ENCODE peak calls at places on chromosomes 3 and 15, in four cellular contexts. One of them, this sample, is unnamed.

GRCh38 chr3:101351834-101352233 is 31.5 kb upstream of the IMPG2 start:
- DNase-seq in activated CD8-positive, alpha-beta T cell treated with anti-CD3 and anti-CD28 coated beads for 36 hours: peak; percentile 2
- DNase-seq in retina: no peak
- DNase-seq in activated CD8-positive, alpha-beta memory T cell treated with anti-CD3 and anti-CD28 coated beads, Interleukin-2, amount 10 ng/mL, durations not matched to agents 7 days and 5 days: no peak
- DNase-seq in this sample: no peak

GRCh38 chr15:65610871-65611718 is at the start of gene INTS14:
- DNase-seq in activated CD8-positive, alpha-beta memory T cell treated with anti-CD3 and anti-CD28 coated beads, Interleukin-2, amount 10 ng/mL, durations not matched to agents 7 days and 5 days: peak; percentile 96
- DNase-seq in retina: peak; percentile 98
- DNase-seq in activated CD8-positive, alpha-beta T cell treated with anti-CD3 and anti-CD28 coated beads for 36 hours: peak; percentile 98
- DNase-seq in this sample: peak; percentile 84

GRCh38 chr3:98554580-98554979 is 22.8 kb downstream of the GPR15 start:
- DNase-seq in activated CD8-positive, alpha-beta memory T cell treated with anti-CD3 and anti-CD28 coated beads, Interleukin-2, amount 10 ng/mL, durations not matched to agents 7 days and 5 days: no peak
- DNase-seq in activated CD8-positive, alpha-beta T cell treated with anti-CD3 and anti-CD28 coated beads for 36 hours: no peak
- DNase-seq in retina: no peak
- DNase-seq in this sample: no peak

GRCh38 chr3:44499149-44499898 is 21.9 kb upstream of the ZNF445 start:
- DNase-seq in activated CD8-positive, alpha-beta T cell treated with anti-CD3 and anti-CD28 coated beads for 36 hours: no peak
- DNase-seq in retina: no peak
- DNase-seq in activated CD8-positive, alpha-beta memory T cell treated with anti-CD3 and anti-CD28 coated beads, Interleukin-2, amount 10 ng/mL, durations not matched to agents 7 days and 5 days: no peak
- DNase-seq in this sample: no peak

GRCh38 chr3:105610473-105610872 is 243.8 kb downstream of the ALCAM start:
- DNase-seq in activated CD8-positive, alpha-beta T cell treated with anti-CD3 and anti-CD28 coated beads for 36 hours: no peak
- DNase-seq in activated CD8-positive, alpha-beta memory T cell treated with anti-CD3 and anti-CD28 coated beads, Interleukin-2, amount 10 ng/mL, durations not matched to agents 7 days and 5 days: no peak
- DNase-seq in retina: no peak
- DNase-seq in this sample: no peak

GRCh38 chr3:114858329-114858728 is 288.8 kb downstream of the ZBTB20 start:
- DNase-seq in activated CD8-positive, alpha-beta memory T cell treated with anti-CD3 and anti-CD28 coated beads, Interleukin-2, amount 10 ng/mL, durations not matched to agents 7 days and 5 days: no peak
- DNase-seq in activated CD8-positive, alpha-beta T cell treated with anti-CD3 and anti-CD28 coated beads for 36 hours: no peak
- DNase-seq in retina: no peak
- DNase-seq in this sample: no peak

GRCh38 chr15:93720607-93721006 is 510.8 kb upstream of the MCTP2 start:
- DNase-seq in retina: no peak
- DNase-seq in activated CD8-positive, alpha-beta memory T cell treated with anti-CD3 and anti-CD28 coated beads, Interleukin-2, amount 10 ng/mL, durations not matched to agents 7 days and 5 days: no peak
- DNase-seq in activated CD8-positive, alpha-beta T cell treated with anti-CD3 and anti-CD28 coated beads for 36 hours: no peak
- DNase-seq in this sample: no peak

GRCh38 chr15:48332642-48333034 is 1.4 kb downstream of the DUT start:
- DNase-seq in retina: peak; percentile 22
- DNase-seq in activated CD8-positive, alpha-beta T cell treated with anti-CD3 and anti-CD28 coated beads for 36 hours: peak; percentile 9
- DNase-seq in activated CD8-positive, alpha-beta memory T cell treated with anti-CD3 and anti-CD28 coated beads, Interleukin-2, amount 10 ng/mL, durations not matched to agents 7 days and 5 days: peak; percentile 59
- DNase-seq in this sample: no peak

GRCh38 chr3:38609386-38610111 is 39.9 kb downstream of the SCN5A start:
- DNase-seq in activated CD8-positive, alpha-beta memory T cell treated with anti-CD3 and anti-CD28 coated beads, Interleukin-2, amount 10 ng/mL, durations not matched to agents 7 days and 5 days: no peak
- DNase-seq in activated CD8-positive, alpha-beta T cell treated with anti-CD3 and anti-CD28 coated beads for 36 hours: no peak
- DNase-seq in retina: no peak
- DNase-seq in this sample: no peak

GRCh38 chr15:77497108-77497737 is 76.5 kb downstream of the HMG20A start:
- DNase-seq in activated CD8-positive, alpha-beta T cell treated with anti-CD3 and anti-CD28 coated beads for 36 hours: no peak
- DNase-seq in activated CD8-positive, alpha-beta memory T cell treated with anti-CD3 and anti-CD28 coated beads, Interleukin-2, amount 10 ng/mL, durations not matched to agents 7 days and 5 days: no peak
- DNase-seq in retina: peak; percentile 90
- DNase-seq in this sample: no peak

GRCh38 chr3:134542287-134542686 is 56.4 kb downstream of the CEP63 start:
- DNase-seq in retina: no peak
- DNase-seq in activated CD8-positive, alpha-beta T cell treated with anti-CD3 and anti-CD28 coated beads for 36 hours: no peak
- DNase-seq in activated CD8-positive, alpha-beta memory T cell treated with anti-CD3 and anti-CD28 coated beads, Interleukin-2, amount 10 ng/mL, durations not matched to agents 7 days and 5 days: no peak
- DNase-seq in this sample: no peak

GRCh38 chr15:45372032-45372995 is 6.0 kb downstream of the GATM start:
- DNase-seq in activated CD8-positive, alpha-beta memory T cell treated with anti-CD3 and anti-CD28 coated beads, Interleukin-2, amount 10 ng/mL, durations not matched to agents 7 days and 5 days: no peak
- DNase-seq in activated CD8-positive, alpha-beta T cell treated with anti-CD3 and anti-CD28 coated beads for 36 hours: no peak
- DNase-seq in retina: no peak
- DNase-seq in this sample: peak; percentile 11

GRCh38 chr3:14532691-14533456 is 7.3 kb downstream of the GRIP2 start:
- DNase-seq in retina: no peak
- DNase-seq in activated CD8-positive, alpha-beta T cell treated with anti-CD3 and anti-CD28 coated beads for 36 hours: no peak
- DNase-seq in activated CD8-positive, alpha-beta memory T cell treated with anti-CD3 and anti-CD28 coated beads, Interleukin-2, amount 10 ng/mL, durations not matched to agents 7 days and 5 days: no peak
- DNase-seq in this sample: no peak

GRCh38 chr15:68578175-68578959 is 426 bp upstream of the CORO2B start:
- DNase-seq in activated CD8-positive, alpha-beta T cell treated with anti-CD3 and anti-CD28 coated beads for 36 hours: peak; percentile 28
- DNase-seq in activated CD8-positive, alpha-beta memory T cell treated with anti-CD3 and anti-CD28 coated beads, Interleukin-2, amount 10 ng/mL, durations not matched to agents 7 days and 5 days: no peak
- DNase-seq in retina: peak; percentile 92
- DNase-seq in this sample: no peak

GRCh38 chr3:49500408-49501257 is 30.6 kb downstream of the DAG1 start:
- DNase-seq in activated CD8-positive, alpha-beta memory T cell treated with anti-CD3 and anti-CD28 coated beads, Interleukin-2, amount 10 ng/mL, durations not matched to agents 7 days and 5 days: peak; percentile 44
- DNase-seq in activated CD8-positive, alpha-beta T cell treated with anti-CD3 and anti-CD28 coated beads for 36 hours: no peak
- DNase-seq in retina: no peak
- DNase-seq in this sample: peak; percentile 91

GRCh38 chr3:194120789-194121770 is 14.9 kb upstream of the HES1 start:
- DNase-seq in activated CD8-positive, alpha-beta memory T cell treated with anti-CD3 and anti-CD28 coated beads, Interleukin-2, amount 10 ng/mL, durations not matched to agents 7 days and 5 days: no peak
- DNase-seq in retina: no peak
- DNase-seq in activated CD8-positive, alpha-beta T cell treated with anti-CD3 and anti-CD28 coated beads for 36 hours: no peak
- DNase-seq in this sample: no peak

GRCh38 chr3:52939600-52939999 is 42.3 kb upstream of the STIMATE start:
- DNase-seq in activated CD8-positive, alpha-beta memory T cell treated with anti-CD3 and anti-CD28 coated beads, Interleukin-2, amount 10 ng/mL, durations not matched to agents 7 days and 5 days: no peak
- DNase-seq in retina: no peak
- DNase-seq in activated CD8-positive, alpha-beta T cell treated with anti-CD3 and anti-CD28 coated beads for 36 hours: no peak
- DNase-seq in this sample: no peak

GRCh38 chr15:40960926-40961325 is 7.7 kb downstream of the CHAC1 start:
- DNase-seq in activated CD8-positive, alpha-beta T cell treated with anti-CD3 and anti-CD28 coated beads for 36 hours: no peak
- DNase-seq in activated CD8-positive, alpha-beta memory T cell treated with anti-CD3 and anti-CD28 coated beads, Interleukin-2, amount 10 ng/mL, durations not matched to agents 7 days and 5 days: no peak
- DNase-seq in retina: no peak
- DNase-seq in this sample: peak; percentile 7

GRCh38 chr15:84033793-84034553 is 201.6 kb upstream of the GOLGA6L4 start:
- DNase-seq in retina: no peak
- DNase-seq in activated CD8-positive, alpha-beta T cell treated with anti-CD3 and anti-CD28 coated beads for 36 hours: no peak
- DNase-seq in activated CD8-positive, alpha-beta memory T cell treated with anti-CD3 and anti-CD28 coated beads, Interleukin-2, amount 10 ng/mL, durations not matched to agents 7 days and 5 days: no peak
- DNase-seq in this sample: no peak

GRCh38 chr3:133468251-133468721 is 68.4 kb downstream of the BFSP2 start:
- DNase-seq in activated CD8-positive, alpha-beta T cell treated with anti-CD3 and anti-CD28 coated beads for 36 hours: no peak
- DNase-seq in retina: no peak
- DNase-seq in activated CD8-positive, alpha-beta memory T cell treated with anti-CD3 and anti-CD28 coated beads, Interleukin-2, amount 10 ng/mL, durations not matched to agents 7 days and 5 days: no peak
- DNase-seq in this sample: no peak

GRCh38 chr15:69398541-69398940 is 15.6 kb upstream of the KIF23 start:
- DNase-seq in activated CD8-positive, alpha-beta T cell treated with anti-CD3 and anti-CD28 coated beads for 36 hours: no peak
- DNase-seq in retina: no peak
- DNase-seq in activated CD8-positive, alpha-beta memory T cell treated with anti-CD3 and anti-CD28 coated beads, Interleukin-2, amount 10 ng/mL, durations not matched to agents 7 days and 5 days: no peak
- DNase-seq in this sample: peak; percentile 42

GRCh38 chr15:36407647-36408046 is 171.8 kb upstream of the CDIN1 start:
- DNase-seq in activated CD8-positive, alpha-beta memory T cell treated with anti-CD3 and anti-CD28 coated beads, Interleukin-2, amount 10 ng/mL, durations not matched to agents 7 days and 5 days: no peak
- DNase-seq in activated CD8-positive, alpha-beta T cell treated with anti-CD3 and anti-CD28 coated beads for 36 hours: no peak
- DNase-seq in retina: no peak
- DNase-seq in this sample: peak; percentile 81

GRCh38 chr3:104947946-104948345 is 418.8 kb upstream of the ALCAM start:
- DNase-seq in activated CD8-positive, alpha-beta memory T cell treated with anti-CD3 and anti-CD28 coated beads, Interleukin-2, amount 10 ng/mL, durations not matched to agents 7 days and 5 days: no peak
- DNase-seq in activated CD8-positive, alpha-beta T cell treated with anti-CD3 and anti-CD28 coated beads for 36 hours: no peak
- DNase-seq in retina: no peak
- DNase-seq in this sample: peak; percentile 15

GRCh38 chr3:194130807-194131589 is 5.0 kb upstream of the HES1 start:
- DNase-seq in activated CD8-positive, alpha-beta T cell treated with anti-CD3 and anti-CD28 coated beads for 36 hours: peak; percentile 24
- DNase-seq in activated CD8-positive, alpha-beta memory T cell treated with anti-CD3 and anti-CD28 coated beads, Interleukin-2, amount 10 ng/mL, durations not matched to agents 7 days and 5 days: no peak
- DNase-seq in retina: peak; percentile 79
- DNase-seq in this sample: peak; percentile 98

GRCh38 chr15:59538494-59538893 is 73.1 kb upstream of the GCNT3 start:
- DNase-seq in activated CD8-positive, alpha-beta T cell treated with anti-CD3 and anti-CD28 coated beads for 36 hours: no peak
- DNase-seq in activated CD8-positive, alpha-beta memory T cell treated with anti-CD3 and anti-CD28 coated beads, Interleukin-2, amount 10 ng/mL, durations not matched to agents 7 days and 5 days: no peak
- DNase-seq in retina: no peak
- DNase-seq in this sample: no peak

GRCh38 chr15:33735637-33736247 is 232.6 kb upstream of the CHRM5 start:
- DNase-seq in activated CD8-positive, alpha-beta T cell treated with anti-CD3 and anti-CD28 coated beads for 36 hours: peak; percentile 20
- DNase-seq in retina: no peak
- DNase-seq in activated CD8-positive, alpha-beta memory T cell treated with anti-CD3 and anti-CD28 coated beads, Interleukin-2, amount 10 ng/mL, durations not matched to agents 7 days and 5 days: no peak
- DNase-seq in this sample: peak; percentile 44

GRCh38 chr3:31364711-31365110 is 168.0 kb upstream of the STT3B start:
- DNase-seq in activated CD8-positive, alpha-beta T cell treated with anti-CD3 and anti-CD28 coated beads for 36 hours: no peak
- DNase-seq in activated CD8-positive, alpha-beta memory T cell treated with anti-CD3 and anti-CD28 coated beads, Interleukin-2, amount 10 ng/mL, durations not matched to agents 7 days and 5 days: no peak
- DNase-seq in retina: no peak
- DNase-seq in this sample: no peak

GRCh38 chr3:5128861-5129260 is 6.8 kb downstream of the ARL8B start:
- DNase-seq in activated CD8-positive, alpha-beta memory T cell treated with anti-CD3 and anti-CD28 coated beads, Interleukin-2, amount 10 ng/mL, durations not matched to agents 7 days and 5 days: no peak
- DNase-seq in activated CD8-positive, alpha-beta T cell treated with anti-CD3 and anti-CD28 coated beads for 36 hours: no peak
- DNase-seq in retina: no peak
- DNase-seq in this sample: no peak

GRCh38 chr3:105518201-105518600 is 151.5 kb downstream of the ALCAM start:
- DNase-seq in activated CD8-positive, alpha-beta T cell treated with anti-CD3 and anti-CD28 coated beads for 36 hours: no peak
- DNase-seq in activated CD8-positive, alpha-beta memory T cell treated with anti-CD3 and anti-CD28 coated beads, Interleukin-2, amount 10 ng/mL, durations not matched to agents 7 days and 5 days: no peak
- DNase-seq in retina: no peak
- DNase-seq in this sample: no peak

GRCh38 chr3:20039765-20040475 is at the start of gene KAT2B:
- DNase-seq in activated CD8-positive, alpha-beta T cell treated with anti-CD3 and anti-CD28 coated beads for 36 hours: peak; percentile 87
- DNase-seq in retina: peak; percentile 92
- DNase-seq in activated CD8-positive, alpha-beta memory T cell treated with anti-CD3 and anti-CD28 coated beads, Interleukin-2, amount 10 ng/mL, durations not matched to agents 7 days and 5 days: peak; percentile 89
- DNase-seq in this sample: no peak

GRCh38 chr15:30941520-30941919 is 37.8 kb downstream of the FAN1 start:
- DNase-seq in retina: no peak
- DNase-seq in activated CD8-positive, alpha-beta memory T cell treated with anti-CD3 and anti-CD28 coated beads, Interleukin-2, amount 10 ng/mL, durations not matched to agents 7 days and 5 days: no peak
- DNase-seq in activated CD8-positive, alpha-beta T cell treated with anti-CD3 and anti-CD28 coated beads for 36 hours: no peak
- DNase-seq in this sample: no peak

GRCh38 chr3:100941046-100941445 is 52.2 kb downstream of the ABI3BP start:
- DNase-seq in activated CD8-positive, alpha-beta memory T cell treated with anti-CD3 and anti-CD28 coated beads, Interleukin-2, amount 10 ng/mL, durations not matched to agents 7 days and 5 days: no peak
- DNase-seq in retina: no peak
- DNase-seq in activated CD8-positive, alpha-beta T cell treated with anti-CD3 and anti-CD28 coated beads for 36 hours: no peak
- DNase-seq in this sample: no peak

GRCh38 chr3:137944593-137944992 is 65.4 kb upstream of the CLDN18 start:
- DNase-seq in activated CD8-positive, alpha-beta memory T cell treated with anti-CD3 and anti-CD28 coated beads, Interleukin-2, amount 10 ng/mL, durations not matched to agents 7 days and 5 days: no peak
- DNase-seq in activated CD8-positive, alpha-beta T cell treated with anti-CD3 and anti-CD28 coated beads for 36 hours: no peak
- DNase-seq in retina: no peak
- DNase-seq in this sample: no peak

GRCh38 chr3:10376353-10376752 is 55.4 kb upstream of the SEC13 start:
- DNase-seq in activated CD8-positive, alpha-beta memory T cell treated with anti-CD3 and anti-CD28 coated beads, Interleukin-2, amount 10 ng/mL, durations not matched to agents 7 days and 5 days: no peak
- DNase-seq in retina: no peak
- DNase-seq in activated CD8-positive, alpha-beta T cell treated with anti-CD3 and anti-CD28 coated beads for 36 hours: no peak
- DNase-seq in this sample: no peak

GRCh38 chr3:194879126-194879887 is 193.6 kb downstream of the FAM43A start:
- DNase-seq in activated CD8-positive, alpha-beta memory T cell treated with anti-CD3 and anti-CD28 coated beads, Interleukin-2, amount 10 ng/mL, durations not matched to agents 7 days and 5 days: no peak
- DNase-seq in activated CD8-positive, alpha-beta T cell treated with anti-CD3 and anti-CD28 coated beads for 36 hours: peak; percentile 25
- DNase-seq in retina: peak; percentile 5
- DNase-seq in this sample: no peak

GRCh38 chr15:36254446-36254845 is 325.0 kb upstream of the CDIN1 start:
- DNase-seq in activated CD8-positive, alpha-beta T cell treated with anti-CD3 and anti-CD28 coated beads for 36 hours: no peak
- DNase-seq in retina: no peak
- DNase-seq in activated CD8-positive, alpha-beta memory T cell treated with anti-CD3 and anti-CD28 coated beads, Interleukin-2, amount 10 ng/mL, durations not matched to agents 7 days and 5 days: no peak
- DNase-seq in this sample: no peak

GRCh38 chr3:26259166-26259565 is 363.4 kb upstream of the LRRC3B start:
- DNase-seq in activated CD8-positive, alpha-beta T cell treated with anti-CD3 and anti-CD28 coated beads for 36 hours: no peak
- DNase-seq in retina: no peak
- DNase-seq in activated CD8-positive, alpha-beta memory T cell treated with anti-CD3 and anti-CD28 coated beads, Interleukin-2, amount 10 ng/mL, durations not matched to agents 7 days and 5 days: no peak
- DNase-seq in this sample: no peak

GRCh38 chr15:36605626-36606263 is 26.3 kb downstream of the CDIN1 start:
- DNase-seq in activated CD8-positive, alpha-beta memory T cell treated with anti-CD3 and anti-CD28 coated beads, Interleukin-2, amount 10 ng/mL, durations not matched to agents 7 days and 5 days: no peak
- DNase-seq in activated CD8-positive, alpha-beta T cell treated with anti-CD3 and anti-CD28 coated beads for 36 hours: no peak
- DNase-seq in retina: no peak
- DNase-seq in this sample: no peak